ENCODE peak calls at places on chromosomes 4 and X, in seven cellular contexts. P is HepG2, J is suprapubic skin, Z is breast epithelium, A is upper lobe of left lung, I is SK-N-SH, O is stomach. F is an unnamed sample. For H3K4me1, the result is how much of the 10 kb centered on the place peaks cover.

GRCh38 chr4:40363382-40363920 is 28.3 kb downstream of the CHRNA9 start:
- DNase-seq in J (no peak), I (no peak), A (peak), P (no peak), O (peak), Z (peak), F (no peak)

GRCh38 chr4:23106516-23106915 is 413.8 kb downstream of the GBA3 start:
- DNase-seq in I (no peak), A (no peak), Z (no peak), J (no peak), P (no peak), O (no peak), F (no peak)

GRCh38 chrX:116276191-116276700 is 105.7 kb downstream of the AGTR2 start:
- DNase-seq in P (no peak), Z (no peak), A (no peak), I (no peak), O (no peak), J (no peak), F (no peak)

GRCh38 chr4:52510939-52511583 is 148.0 kb downstream of the USP46 start:
- DNase-seq in Z (no peak), O (no peak), P (no peak), I (no peak), J (no peak), A (no peak), F (no peak)

GRCh38 chr4:94000559-94000958 is 172.0 kb downstream of the ATOH1 start:
- DNase-seq in Z (no peak), O (no peak), P (no peak), A (no peak), I (no peak), J (no peak), F (no peak)

GRCh38 chr4:78155616-78156105 is 98.5 kb downstream of the FRAS1 start:
- DNase-seq in O (no peak), Z (no peak), I (no peak), P (peak), J (no peak), A (no peak), F (no peak)

GRCh38 chr4:142405021-142405991 is 440.8 kb downstream of the INPP4B start:
- DNase-seq in O (peak), A (peak), J (no peak), P (no peak), I (no peak), Z (peak), F (peak)

GRCh38 chrX:38899650-38900049 is 98.4 kb downstream of the MID1IP1 start:
- DNase-seq in I (no peak), Z (no peak), P (no peak), O (no peak), A (no peak), J (no peak), F (no peak)

GRCh38 chrX:139203681-139204575 is 326.6 kb upstream of the F9 start:
- DNase-seq in A (no peak), Z (no peak), P (no peak), J (no peak), I (peak), O (peak), F (no peak)

GRCh38 chr4:88963817-88964216 is 93.2 kb downstream of the FAM13A start:
- DNase-seq in I (no peak), P (no peak), A (no peak), O (no peak), Z (no peak), J (no peak), F (no peak)

GRCh38 chr4:69517674-69518073 is 22.0 kb upstream of the UGT2B4 start:
- DNase-seq in P (peak), A (no peak), I (no peak), Z (no peak), J (no peak), O (no peak), F (no peak)

GRCh38 chr4:173878701-173879100 is 348.7 kb upstream of the HAND2 start:
- DNase-seq in P (no peak), I (peak), A (no peak), J (no peak), O (no peak), Z (no peak), F (no peak)

GRCh38 chrX:17464196-17464595 is 89.2 kb downstream of the NHS start:
- DNase-seq in P (no peak), A (no peak), J (no peak), Z (no peak), O (no peak), I (no peak), F (no peak)

DNA sequence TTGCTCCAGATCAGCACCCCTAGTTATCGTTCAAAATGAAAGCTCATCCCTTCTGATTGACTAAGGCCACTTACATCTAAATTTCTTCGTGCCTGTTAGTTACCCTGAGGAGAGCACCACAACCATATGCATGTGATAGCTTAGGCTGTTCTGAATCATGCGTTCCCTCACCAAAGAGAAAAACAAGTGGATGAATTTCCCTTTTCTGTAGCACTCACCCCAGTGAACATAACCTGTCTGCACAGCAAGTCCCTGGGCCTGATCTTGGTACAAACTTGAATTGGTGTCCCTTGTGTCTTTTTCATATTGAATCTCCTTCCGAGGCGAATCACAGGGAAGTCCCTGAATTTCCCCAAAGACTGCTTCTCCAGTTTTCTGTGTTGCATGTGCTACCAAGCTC is 100.5 kb downstream of the KLHL8 start:
- DNase-seq in Z (no peak), O (no peak), A (no peak), P (no peak), I (no peak), J (no peak), F (no peak)
- H3K4me1 ChIP-seq in Z (under half), O (half or more), A (under half), P (under half), I (under half), J (under half), F (half or more)

GRCh38 chrX:41348551-41348950 is 14.6 kb downstream of the DDX3X start:
- DNase-seq in O (no peak), P (no peak), I (no peak), A (no peak), J (no peak), Z (no peak), F (no peak)
- TF ChIP-seq POLR2AphosphoS5 in O (peak), P (peak), I (no peak), A (no peak), J (no peak), Z (no peak), F (no peak)

DNA sequence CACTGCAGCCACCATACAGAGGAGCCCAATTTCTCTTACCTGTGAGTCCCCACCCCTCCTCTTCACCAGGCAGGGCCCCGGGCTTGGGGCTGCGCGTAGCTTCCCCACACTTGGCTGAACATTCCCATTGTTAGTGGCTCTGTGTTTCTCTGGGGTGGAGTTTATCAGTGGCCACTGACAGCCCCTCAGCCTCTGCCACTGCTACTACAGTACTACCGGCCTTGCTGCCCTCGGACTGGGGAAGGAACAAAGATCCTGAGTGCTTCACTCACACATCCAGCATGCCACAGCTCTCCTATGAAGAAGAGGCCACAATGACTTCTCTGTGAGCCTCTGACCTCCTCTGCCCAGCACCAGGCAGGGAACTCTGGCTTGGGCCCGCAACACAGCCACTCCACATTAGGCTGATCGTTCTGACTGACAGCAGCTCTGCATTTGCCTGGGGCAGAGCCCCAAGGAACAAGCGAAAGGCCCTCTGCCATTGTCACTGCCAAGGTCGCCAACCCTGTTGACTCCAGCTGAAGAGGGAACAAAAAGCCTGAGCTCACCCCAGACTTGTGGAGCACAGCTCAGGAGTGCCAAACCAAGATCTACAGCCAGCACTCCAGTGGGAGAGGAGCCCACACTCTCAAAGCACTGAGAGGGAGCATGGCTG is 24.0 kb downstream of the ABCB7 start:
- DNase-seq in P (no peak), A (no peak), I (no peak), Z (no peak), O (no peak), J (no peak), F (no peak)
- H3K4me3 ChIP-seq in P (no peak), A (no peak), I (no peak), Z (no peak), O (no peak), J (no peak), F (no peak)

GRCh38 chr4:184315675-184316359 is 98.1 kb upstream of the ENPP6 start:
- DNase-seq in I (no peak), P (no peak), J (no peak), A (no peak), Z (no peak), O (no peak), F (no peak)
- H3K4me1 ChIP-seq in I (under half), P (under half), J (under half), A (under half), Z (under half), O (under half), F (under half)

GRCh38 chr4:1222938-1223690 is 25.8 kb downstream of the CTBP1 start:
- DNase-seq in O (no peak), P (no peak), Z (no peak), I (no peak), A (no peak), J (no peak), F (no peak)

GRCh38 chr4:1225272-1226166 is 23.4 kb downstream of the CTBP1 start:
- DNase-seq in I (no peak), J (no peak), P (no peak), A (no peak), O (no peak), Z (no peak), F (no peak)

GRCh38 chr4:1226167-1226514 is 22.8 kb downstream of the CTBP1 start:
- DNase-seq in P (no peak), J (no peak), O (no peak), I (no peak), Z (no peak), A (no peak), F (no peak)

GRCh38 chr4:1222036-1222789 is 26.7 kb downstream of the CTBP1 start:
- DNase-seq in P (no peak), O (no peak), I (no peak), J (no peak), A (no peak), Z (no peak), F (no peak)

DNA sequence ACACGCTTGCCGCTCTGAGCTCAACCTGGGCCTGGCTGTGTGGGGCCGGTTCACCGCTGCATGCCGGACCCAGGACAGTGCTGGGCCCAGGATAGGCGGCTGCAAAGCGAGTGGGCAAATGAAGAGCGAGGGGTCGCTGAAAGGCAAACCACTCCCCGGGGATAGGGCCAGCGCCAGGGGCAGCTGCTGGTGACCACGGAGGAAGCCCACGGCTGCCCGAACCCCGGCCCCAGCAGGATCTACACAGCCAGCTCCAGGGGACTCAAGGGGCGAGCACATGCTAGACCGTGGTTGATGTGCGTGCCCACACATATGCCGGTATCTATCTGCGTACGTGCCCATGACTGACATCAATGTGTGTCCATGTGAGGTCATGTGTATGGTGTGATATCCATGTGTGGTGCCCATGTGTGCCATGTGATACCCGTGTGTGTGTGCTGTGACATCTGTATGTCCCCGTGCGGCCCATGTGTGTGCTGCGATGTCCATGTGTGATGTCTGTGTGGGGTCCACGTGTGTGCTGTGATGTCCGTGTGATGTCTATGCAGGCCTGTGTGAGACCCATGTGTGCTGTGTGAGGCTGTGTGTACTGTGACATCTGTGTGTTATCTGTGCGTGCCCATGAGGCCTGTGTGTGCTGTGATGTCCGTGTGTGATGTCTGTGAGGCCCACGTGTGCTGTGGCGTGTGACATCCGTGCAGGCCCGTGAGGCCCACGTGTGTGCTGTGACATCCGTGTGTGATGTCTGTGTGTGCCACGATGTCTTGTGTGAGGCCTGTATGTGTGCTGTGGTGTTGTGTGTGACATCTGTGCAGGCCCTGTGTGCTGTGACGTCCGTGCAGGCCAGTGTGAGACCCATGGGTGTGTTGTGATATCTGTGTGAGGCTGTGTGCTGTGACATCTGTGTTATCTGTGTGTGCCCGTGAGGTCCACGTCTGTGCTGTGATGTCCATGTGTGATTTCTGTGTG is 24.8 kb downstream of the CTBP1 start:
- DNase-seq in I (no peak), Z (no peak), O (no peak), A (no peak), P (no peak), J (no peak), F (no peak)
- TF ChIP-seq POLR2AphosphoS5 in I (no peak), Z (no peak), O (no peak), A (no peak), P (no peak), J (no peak), F (no peak)

GRCh38 chr4:188400456-188400855 is 261.2 kb downstream of the TRIML1 start:
- DNase-seq in A (no peak), J (no peak), P (no peak), O (no peak), I (no peak), Z (peak), F (no peak)
- H3K4me3 ChIP-seq in A (no peak), J (no peak), P (no peak), O (no peak), I (no peak), Z (no peak), F (no peak)

GRCh38 chr4:43457866-43458265 is 565.4 kb downstream of the GRXCR1 start:
- DNase-seq in J (no peak), Z (no peak), O (no peak), A (no peak), I (no peak), P (no peak), F (no peak)
- H3K4me1 ChIP-seq in J (under half), Z (under half), O (under half), A (under half), I (under half), P (under half), F (under half)